ENCODE peak calls at places on chromosomes 16 and 17, in eight cellular contexts. M is GM23338, W is lower lobe of right lung, O is lung, R is PC-3, N is heart left ventricle, I is mesothelial cell of epicardium, X is Peyer's patch. K is an unnamed sample.

GRCh38 chr17:43365356-43365755 is 33.4 kb upstream of the ARL4D start:
- DNase-seq in M (peak; percentile 32), W (no peak), O (no peak), R (no peak), N (no peak), I (no peak), X (no peak), K (no peak)

GRCh38 chr17:62692721-62693431 is 65.4 kb downstream of the MRC2 start:
- DNase-seq in M (peak; percentile 89), W (peak; percentile 46), O (no peak), R (peak; percentile 50), N (no peak), I (no peak), X (no peak), K (no peak)

GRCh38 chr17:4953461-4953961 is 2.6 kb downstream of the ENO3 start:
- DNase-seq in M (no peak), W (no peak), O (no peak), R (no peak), N (no peak), I (no peak), X (no peak), K (no peak)

GRCh38 chr16:55468352-55468990 is 10.5 kb upstream of the MMP2 start:
- DNase-seq in M (no peak), W (no peak), O (no peak), R (no peak), N (no peak), I (no peak), X (no peak), K (no peak)

GRCh38 chr16:88393034-88393433 is 10.3 kb downstream of the ZNF469 start:
- DNase-seq in M (no peak), W (no peak), O (no peak), R (no peak), N (peak; percentile 56), I (no peak), X (no peak), K (no peak)

GRCh38 chr16:35011-35775 is 18.2 kb downstream of the POLR3K start:
- DNase-seq in M (peak; percentile 0), W (peak; percentile 63), O (no peak), R (no peak), N (no peak), I (no peak), X (peak; percentile 63), K (no peak)

GRCh38 chr17:78621720-78622490 is 44.7 kb upstream of the DNAH17 start:
- DNase-seq in M (no peak), W (no peak), O (no peak), R (no peak), N (no peak), I (no peak), X (no peak), K (no peak)

GRCh38 chr16:2471016-2471652 is at the start of gene NTN3:
- DNase-seq in M (peak; percentile 71), W (no peak), O (no peak), R (peak; percentile 6), N (no peak), I (peak; percentile 71), X (no peak), K (no peak)

GRCh38 chr16:31071861-31072260 is 2.2 kb downstream of the ZNF668 start:
- DNase-seq in M (no peak), W (no peak), O (no peak), R (peak; percentile 15), N (no peak), I (no peak), X (no peak), K (no peak)

GRCh38 chr16:88451586-88452484 is 1.2 kb upstream of the ZFPM1 start:
- DNase-seq in M (no peak), W (no peak), O (no peak), R (no peak), N (no peak), I (no peak), X (no peak), K (no peak)

GRCh38 chr17:35811759-35812158 is 2.5 kb downstream of the TAF15 start:
- DNase-seq in M (no peak), W (no peak), O (no peak), R (no peak), N (no peak), I (no peak), X (no peak), K (no peak)

GRCh38 chr17:57902117-57902799 is 52.4 kb upstream of the MRPS23 start:
- DNase-seq in M (no peak), W (peak; percentile 35), O (no peak), R (no peak), N (no peak), I (no peak), X (no peak), K (no peak)

GRCh38 chr17:40112718-40113109 is 9.1 kb upstream of the MSL1 start:
- DNase-seq in M (no peak), W (no peak), O (no peak), R (no peak), N (peak; percentile 33), I (no peak), X (no peak), K (no peak)

GRCh38 chr17:57068222-57068658 is 16.8 kb upstream of the AKAP1 start:
- DNase-seq in M (peak; percentile 29), W (no peak), O (no peak), R (no peak), N (no peak), I (no peak), X (no peak), K (no peak)

GRCh38 chr17:40025991-40026815 is 11.0 kb downstream of the CSF3 start:
- DNase-seq in M (no peak), W (no peak), O (no peak), R (peak; percentile 84), N (no peak), I (no peak), X (no peak), K (no peak)

GRCh38 chr17:7650509-7651096 is at the start of gene ATP1B2:
- DNase-seq in M (peak; percentile 99), W (peak; percentile 78), O (peak; percentile 44), R (peak; percentile 47), N (peak; percentile 71), I (peak; percentile 51), X (peak; percentile 80), K (peak; percentile 41)

GRCh38 chr17:7651959-7652658 is 1.4 kb downstream of the ATP1B2 start:
- DNase-seq in M (peak; percentile 57), W (no peak), O (no peak), R (no peak), N (no peak), I (no peak), X (no peak), K (no peak)

GRCh38 chr17:7654832-7655540 is 4.3 kb downstream of the ATP1B2 start:
- DNase-seq in M (no peak), W (no peak), O (no peak), R (no peak), N (no peak), I (no peak), X (no peak), K (no peak)

GRCh38 chr17:7652659-7653343 is 2.1 kb downstream of the ATP1B2 start:
- DNase-seq in M (no peak), W (no peak), O (no peak), R (no peak), N (no peak), I (no peak), X (no peak), K (no peak)

GRCh38 chr17:7651097-7651958 is 602 bp downstream of the ATP1B2 start:
- DNase-seq in M (peak; percentile 37), W (no peak), O (no peak), R (no peak), N (no peak), I (no peak), X (no peak), K (no peak)
- TF ChIP-seq CTCF in M (no peak), W (no peak), O (no peak), R (no peak), N (no peak), I (no peak), X (no peak), K (peak; percentile 24)

GRCh38 chr17:82288602-82288927 is 15.1 kb upstream of the CSNK1D start:
- DNase-seq in M (no peak), W (no peak), O (no peak), R (no peak), N (no peak), I (no peak), X (no peak), K (no peak)

GRCh38 chr17:82292251-82293154 is 19.0 kb upstream of the CSNK1D start:
- DNase-seq in M (peak; percentile 99), W (peak; percentile 98), O (peak; percentile 96), R (peak; percentile 98), N (peak; percentile 97), I (peak; percentile 86), X (peak; percentile 95), K (peak; percentile 90)

GRCh38 chr17:82294086-82294773 is 20.7 kb upstream of the CSNK1D start:
- DNase-seq in M (no peak), W (no peak), O (no peak), R (no peak), N (no peak), I (no peak), X (no peak), K (no peak)

GRCh38 chr17:82289822-82290541 is 16.5 kb upstream of the CSNK1D start:
- DNase-seq in M (no peak), W (no peak), O (no peak), R (no peak), N (no peak), I (no peak), X (no peak), K (no peak)

GRCh38 chr17:82291582-82292250 is 18.2 kb upstream of the CSNK1D start:
- DNase-seq in M (no peak), W (no peak), O (no peak), R (no peak), N (no peak), I (no peak), X (no peak), K (no peak)
- TF ChIP-seq CTCF in M (no peak), W (no peak), O (no peak), R (no peak), N (no peak), I (no peak), X (no peak), K (no peak)

DNA sequence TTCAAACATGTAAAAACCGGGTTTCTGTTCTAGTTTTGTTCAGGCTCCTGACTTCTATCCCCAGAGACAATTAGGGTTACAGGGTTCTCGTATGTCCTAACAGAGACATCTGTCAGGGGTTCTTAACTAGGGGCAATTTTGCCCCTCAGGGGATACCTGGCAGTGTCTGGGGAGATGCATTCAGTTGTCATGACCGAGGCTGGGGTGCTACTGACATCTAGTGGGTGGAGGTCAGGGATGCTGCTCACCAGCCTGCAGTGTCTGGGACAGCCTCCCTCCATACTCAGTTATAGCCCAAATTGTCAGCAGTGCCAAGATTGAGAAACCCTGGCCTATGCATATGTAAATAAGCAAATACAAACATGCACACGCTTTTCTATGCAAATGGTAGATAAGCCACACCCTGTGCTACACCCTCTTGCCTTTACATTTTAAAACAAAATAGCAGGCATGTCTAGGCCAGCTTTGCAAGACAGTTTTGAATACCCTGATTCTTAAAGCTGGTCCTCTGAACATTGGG is 37.4 kb downstream of the CLEC16A start:
- DNase-seq in M (peak; percentile 73), W (no peak), O (no peak), R (peak; percentile 33), N (no peak), I (no peak), X (peak; percentile 43), K (no peak)
- TF ChIP-seq CTCF in M (peak; percentile 82), W (peak; percentile 12), O (no peak), R (peak; percentile 65), N (no peak), I (no peak), X (peak; percentile 5), K (peak; percentile 17)

GRCh38 chr17:21039839-21040575 is 2.8 kb downstream of the USP22 start:
- DNase-seq in M (peak; percentile 67), W (no peak), O (no peak), R (peak; percentile 76), N (no peak), I (no peak), X (no peak), K (no peak)
- TF ChIP-seq CTCF in M (peak; percentile 60), W (peak; percentile 49), O (no peak), R (peak; percentile 78), N (no peak), I (no peak), X (peak; percentile 41), K (peak; percentile 57)

K was measured in progenitor cell of endocrine pancreas.